ENCODE peak calls at places on chromosomes 11 and 22, in ten cellular contexts. A is endodermal cell, F is A549, G is Peyer's patch, Q is MM.1S, P is HepG2, M is cardiac muscle cell, V is spleen, L is lower lobe of right lung, N is sigmoid colon. Z is an unnamed sample.

GRCh38 chr11:46330887-46331652 is 16.2 kb upstream of the DGKZ start:
- DNase-seq in A (no peak), Q (no peak), V (no peak), G (no peak), L (no peak), P (no peak), M (peak; percentile 34), F (no peak), N (no peak), Z (no peak)

GRCh38 chr11:7892751-7893356 is 38.2 kb downstream of the OR10A6 start:
- DNase-seq in M (peak; percentile 76), P (peak; percentile 36), G (no peak), L (no peak), F (peak; percentile 54), Q (peak; percentile 63), A (no peak), V (no peak), N (no peak), Z (no peak)

GRCh38 chr11:1039481-1040427 is 3.2 kb upstream of the MUC6 start:
- DNase-seq in G (no peak), P (no peak), V (peak; percentile 75), Q (no peak), F (no peak), A (no peak), N (no peak), L (peak; percentile 76), M (peak; percentile 60), Z (no peak)

GRCh38 chr22:36871669-36872081 is 10.9 kb downstream of the NCF4 start:
- DNase-seq in V (no peak), F (no peak), M (no peak), A (peak; percentile 63), Q (no peak), G (no peak), N (no peak), P (no peak), L (no peak), Z (peak; percentile 67)

GRCh38 chr11:6387811-6388599 is 2.3 kb upstream of the SMPD1 start:
- DNase-seq in G (no peak), N (no peak), F (no peak), Q (no peak), P (peak; percentile 51), M (peak; percentile 36), L (no peak), A (no peak), V (no peak), Z (no peak)

GRCh38 chr22:47121791-47122190 is 359.3 kb downstream of the TBC1D22A start:
- DNase-seq in Q (no peak), G (no peak), A (no peak), P (no peak), L (peak; percentile 41), N (no peak), F (no peak), M (no peak), V (no peak), Z (peak; percentile 55)

GRCh38 chr22:26642465-26643367 is 14.7 kb upstream of the MIAT start:
- DNase-seq in L (peak; percentile 52), P (no peak), M (peak; percentile 21), N (no peak), Q (peak; percentile 68), G (peak; percentile 83), A (peak; percentile 87), V (peak; percentile 89), F (no peak), Z (no peak)

GRCh38 chr11:127493330-127493729 is 492.8 kb upstream of the KIRREL3 start:
- DNase-seq in Q (peak; percentile 41), L (no peak), N (no peak), P (no peak), F (no peak), A (peak; percentile 52), V (no peak), G (no peak), M (peak; percentile 0), Z (no peak)

GRCh38 chr11:58530236-58530635 is 22.3 kb upstream of the OR5B21 start:
- DNase-seq in N (no peak), A (no peak), G (peak; percentile 53), Q (no peak), L (no peak), V (no peak), P (no peak), F (no peak), M (no peak), Z (peak; percentile 27)

GRCh38 chr11:117816151-117816741 is 8.3 kb downstream of the FXYD2 start:
- DNase-seq in A (peak; percentile 92), N (no peak), M (peak; percentile 30), Q (no peak), P (peak; percentile 65), L (no peak), F (no peak), G (no peak), V (peak; percentile 83), Z (peak; percentile 96)

GRCh38 chr11:126951465-126951864 is 49.1 kb downstream of the KIRREL3 start:
- DNase-seq in N (no peak), F (no peak), M (no peak), V (no peak), L (no peak), G (no peak), Q (no peak), P (no peak), A (no peak), Z (no peak)

GRCh38 chr22:39117585-39118191 is 20.6 kb downstream of the APOBEC3H start:
- DNase-seq in P (peak; percentile 60), V (peak; percentile 83), L (no peak), M (peak; percentile 66), A (peak; percentile 83), F (peak; percentile 36), Q (peak; percentile 79), G (peak; percentile 93), N (peak; percentile 56), Z (no peak)

GRCh38 chr22:27987557-27987956 is 68.5 kb upstream of the PITPNB start:
- DNase-seq in P (no peak), L (no peak), F (no peak), A (peak; percentile 46), M (peak; percentile 84), V (no peak), G (peak; percentile 18), Q (no peak), N (peak; percentile 42), Z (no peak)

GRCh38 chr11:122671270-122671906 is 15.9 kb downstream of the UBASH3B start:
- DNase-seq in V (no peak), N (no peak), M (peak; percentile 16), G (no peak), P (no peak), A (no peak), F (no peak), Q (no peak), L (no peak), Z (no peak)

DNA sequence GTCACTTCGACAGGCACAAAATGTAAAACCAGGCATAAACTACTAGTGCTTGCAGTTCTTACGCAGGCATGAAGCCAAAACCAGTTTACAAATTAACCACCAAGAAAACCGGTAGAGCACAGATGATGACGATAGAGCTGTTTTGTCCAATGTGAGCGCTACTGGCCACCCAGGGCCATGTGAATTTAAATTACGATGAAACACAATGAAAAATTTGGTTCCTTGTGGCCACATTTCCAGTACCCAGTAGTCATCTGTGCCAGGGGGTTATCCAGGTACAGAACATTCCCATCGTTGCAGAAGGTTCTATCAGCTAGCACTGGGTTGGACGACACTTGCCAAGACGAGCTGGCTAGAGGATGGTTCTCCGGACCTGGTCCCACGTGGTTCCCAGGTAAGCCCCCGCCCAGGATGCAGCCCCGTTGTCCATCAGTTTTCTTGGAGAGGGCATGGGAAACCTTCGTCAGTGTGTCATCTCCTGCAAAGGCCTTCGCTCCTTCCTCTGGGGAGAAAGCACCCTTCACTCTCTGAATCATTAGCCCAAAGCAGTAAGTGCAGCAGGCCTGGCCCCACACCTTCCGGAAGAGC is 1.1 kb upstream of the CD81 start:
- DNase-seq in G (no peak), A (no peak), V (no peak), P (no peak), N (no peak), M (no peak), L (peak; percentile 43), Q (no peak), F (no peak), Z (peak; percentile 82)
- H3K4me1 ChIP-seq in G (no peaks in the 10 kb centered on the region), A (no peaks in the 10 kb centered on the region), V (peaks cover 20% of the 10 kb centered on the region), P (peaks cover 7% of the 10 kb centered on the region), N (no peaks in the 10 kb centered on the region), M (peaks cover 16% of the 10 kb centered on the region), L (peaks cover 27% of the 10 kb centered on the region), Q (no peaks in the 10 kb centered on the region), F (peaks cover 25% of the 10 kb centered on the region), Z (peaks cover 35% of the 10 kb centered on the region)

DNA sequence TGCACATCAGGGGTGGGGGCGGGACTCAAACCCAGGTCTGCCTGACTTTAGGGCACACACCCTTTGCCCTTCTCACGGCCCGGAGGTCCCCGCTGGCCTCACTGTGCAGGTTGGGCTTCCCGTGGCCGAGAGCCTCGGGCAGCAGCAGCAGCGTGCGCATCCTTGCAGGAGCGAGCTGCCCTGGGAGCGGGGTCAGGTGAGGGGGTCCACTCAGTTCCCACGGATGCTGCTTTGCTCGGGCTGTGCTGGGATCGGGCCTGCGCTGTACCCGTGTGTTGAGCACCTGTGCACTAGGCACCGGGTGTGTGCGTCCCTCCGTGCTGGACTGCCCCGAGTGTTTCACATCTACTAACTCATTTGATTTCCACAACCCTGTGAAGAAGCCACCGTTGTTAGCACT is 25.1 kb downstream of the PRR5 start:
- DNase-seq in N (no peak), F (no peak), L (no peak), P (no peak), M (no peak), V (no peak), A (no peak), Q (no peak), G (no peak), Z (no peak)
- TF ChIP-seq CTCF in N (no peak), F (no peak), L (no peak), P (no peak), M (no peak), V (no peak), A (no peak), Q (no peak), G (no peak), Z (no peak)

DNA sequence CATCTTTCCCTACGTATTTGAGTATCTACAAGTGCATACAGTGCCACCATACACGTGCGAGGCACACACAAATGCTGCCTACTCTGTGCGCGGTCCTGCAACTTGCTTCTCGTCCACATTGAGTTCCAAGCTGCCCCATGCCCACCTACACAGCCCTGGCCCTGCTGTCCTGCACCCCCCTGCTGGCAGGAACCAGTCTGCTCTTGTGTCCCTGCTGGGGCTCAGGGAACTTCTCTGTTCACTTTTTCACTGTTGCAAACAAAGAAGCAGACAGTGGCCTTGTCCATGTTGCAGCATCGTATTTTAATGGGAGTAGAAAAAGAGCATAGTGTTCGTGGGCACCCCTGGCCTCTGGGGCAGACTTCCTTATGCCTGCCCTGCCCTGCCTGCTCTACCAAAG is 14.0 kb downstream of the CPT1A start:
- DNase-seq in V (peak; percentile 76), Q (no peak), F (no peak), N (no peak), A (no peak), P (peak; percentile 16), G (no peak), L (no peak), M (no peak), Z (no peak)
- H3K27ac ChIP-seq in V (no peak overlapping the region), Q (no peak overlapping the region), F (no peak overlapping the region), N (no peak overlapping the region), A (no peak overlapping the region), P (no peak overlapping the region), G (no peak overlapping the region), L (no peak overlapping the region), M (no peak overlapping the region), Z (no peak overlapping the region)

DNA sequence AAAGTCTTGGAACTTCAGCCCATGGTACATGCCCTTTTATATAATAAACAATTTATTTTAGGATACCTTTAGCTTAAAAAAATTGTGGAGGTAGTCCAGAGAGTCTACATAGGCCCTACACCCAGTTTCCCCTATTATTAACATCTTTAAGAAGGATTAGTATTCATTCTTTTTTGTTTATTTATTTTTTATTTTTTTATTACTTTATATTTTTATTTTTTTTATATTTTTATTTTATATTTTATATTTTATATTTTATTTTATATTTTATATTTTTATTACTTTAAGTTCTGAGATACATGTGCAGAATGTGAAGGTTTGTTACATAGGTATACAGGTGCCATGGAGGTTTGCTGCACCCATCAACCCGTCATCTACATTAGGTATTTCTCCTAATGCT is 15.9 kb upstream of the ABTB2 start:
- DNase-seq in P (no peak), A (no peak), Q (no peak), M (no peak), F (no peak), N (no peak), V (no peak), L (no peak), G (no peak), Z (no peak)
- H3K4me1 ChIP-seq in P (peaks cover 20% of the 10 kb centered on the region), A (no peaks in the 10 kb centered on the region), Q (no peaks in the 10 kb centered on the region), M (no peaks in the 10 kb centered on the region), F (peaks cover 16% of the 10 kb centered on the region), N (no peaks in the 10 kb centered on the region), V (no peaks in the 10 kb centered on the region), L (peaks cover 12% of the 10 kb centered on the region), G (no peaks in the 10 kb centered on the region), Z (no peaks in the 10 kb centered on the region)